ENCODE peak calls at places on chromosomes 6 and 20, in eight cellular contexts. B is IMR-90, U is PC-9, D is ovary, Z is neural progenitor cell, H is ascending aorta, I is cardiac muscle cell, N is brain microvascular endothelial cell. O is an unnamed sample.

GRCh38 chr20:29874476-29875202 is 1382.8 kb upstream of the DEFB115 start:
- DNase-seq in B (no peak), U (no peak), D (no peak), Z (no peak), H (no peak), I (no peak), N (no peak), O (no peak)

GRCh38 chr6:165659945-165660862 is 2.8 kb downstream of the PDE10A start:
- DNase-seq in B (peak; percentile 32), U (no peak), D (peak; percentile 36), Z (peak; percentile 71), H (no peak), I (peak; percentile 35), N (no peak), O (no peak)

GRCh38 chr6:137848672-137849071 is 18.4 kb upstream of the TNFAIP3 start:
- DNase-seq in B (peak; percentile 92), U (no peak), D (no peak), Z (no peak), H (no peak), I (no peak), N (no peak), O (peak; percentile 72)

GRCh38 chr20:18263723-18264122 is 24.6 kb upstream of the ZNF133 start:
- DNase-seq in B (no peak), U (peak; percentile 80), D (no peak), Z (no peak), H (no peak), I (no peak), N (no peak), O (no peak)

GRCh38 chr6:73704260-73704659 is 8.3 kb downstream of the CD109 start:
- DNase-seq in B (peak; percentile 99), U (peak; percentile 78), D (no peak), Z (no peak), H (no peak), I (no peak), N (peak; percentile 95), O (peak; percentile 97)

GRCh38 chr20:47455133-47456040 is 46.3 kb upstream of the NCOA3 start:
- DNase-seq in B (no peak), U (no peak), D (no peak), Z (no peak), H (no peak), I (no peak), N (no peak), O (no peak)

GRCh38 chr6:69868961-69869360 is 2.6 kb downstream of the COL19A1 start:
- DNase-seq in B (no peak), U (no peak), D (no peak), Z (peak; percentile 6), H (no peak), I (no peak), N (no peak), O (no peak)

GRCh38 chr6:48280035-48280434 is 169.0 kb upstream of the PTCHD4 start:
- DNase-seq in B (no peak), U (no peak), D (no peak), Z (no peak), H (no peak), I (no peak), N (no peak), O (no peak)

GRCh38 chr20:44810391-44811149 is at the start of gene RIMS4:
- DNase-seq in B (no peak), U (no peak), D (peak; percentile 25), Z (peak; percentile 88), H (peak; percentile 42), I (peak; percentile 79), N (no peak), O (no peak)
- TF ChIP-seq CTCF in B (no peak), U (no peak), D (no peak), Z (no peak), H (no peak), I (no peak), N (no peak), O (no peak)

DNA sequence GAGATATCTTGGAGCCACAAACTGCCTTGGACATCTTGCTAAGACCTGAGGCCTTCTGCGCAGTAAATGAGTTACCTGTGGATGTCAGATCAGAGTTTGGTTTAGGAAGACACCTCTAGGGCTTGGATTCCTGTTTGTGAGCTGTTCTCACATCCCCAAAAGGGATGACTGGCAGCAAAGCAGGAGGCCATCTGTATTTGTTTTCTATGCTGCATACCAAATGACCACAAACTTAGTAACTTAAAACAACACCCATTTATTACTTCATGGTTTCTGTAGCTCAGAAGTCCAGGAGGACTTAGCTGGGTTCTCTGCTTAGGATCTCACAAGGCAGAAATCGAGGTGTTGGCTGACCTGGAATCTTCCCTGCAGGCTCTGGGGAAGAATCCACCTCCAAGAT is 116.7 kb downstream of the UNC5CL start:
- DNase-seq in B (peak; percentile 46), U (no peak), D (no peak), Z (no peak), H (no peak), I (no peak), N (no peak), O (peak; percentile 41)
- H3K27me3 ChIP-seq in B (peaks cover 46% of the 10 kb centered on the region), U (peaks cover 11% of the 10 kb centered on the region), D (no peaks in the 10 kb centered on the region), Z (no peaks in the 10 kb centered on the region), H (no peaks in the 10 kb centered on the region), I (no peaks in the 10 kb centered on the region), N (peaks cover 2% of the 10 kb centered on the region), O (no peaks in the 10 kb centered on the region)

DNA sequence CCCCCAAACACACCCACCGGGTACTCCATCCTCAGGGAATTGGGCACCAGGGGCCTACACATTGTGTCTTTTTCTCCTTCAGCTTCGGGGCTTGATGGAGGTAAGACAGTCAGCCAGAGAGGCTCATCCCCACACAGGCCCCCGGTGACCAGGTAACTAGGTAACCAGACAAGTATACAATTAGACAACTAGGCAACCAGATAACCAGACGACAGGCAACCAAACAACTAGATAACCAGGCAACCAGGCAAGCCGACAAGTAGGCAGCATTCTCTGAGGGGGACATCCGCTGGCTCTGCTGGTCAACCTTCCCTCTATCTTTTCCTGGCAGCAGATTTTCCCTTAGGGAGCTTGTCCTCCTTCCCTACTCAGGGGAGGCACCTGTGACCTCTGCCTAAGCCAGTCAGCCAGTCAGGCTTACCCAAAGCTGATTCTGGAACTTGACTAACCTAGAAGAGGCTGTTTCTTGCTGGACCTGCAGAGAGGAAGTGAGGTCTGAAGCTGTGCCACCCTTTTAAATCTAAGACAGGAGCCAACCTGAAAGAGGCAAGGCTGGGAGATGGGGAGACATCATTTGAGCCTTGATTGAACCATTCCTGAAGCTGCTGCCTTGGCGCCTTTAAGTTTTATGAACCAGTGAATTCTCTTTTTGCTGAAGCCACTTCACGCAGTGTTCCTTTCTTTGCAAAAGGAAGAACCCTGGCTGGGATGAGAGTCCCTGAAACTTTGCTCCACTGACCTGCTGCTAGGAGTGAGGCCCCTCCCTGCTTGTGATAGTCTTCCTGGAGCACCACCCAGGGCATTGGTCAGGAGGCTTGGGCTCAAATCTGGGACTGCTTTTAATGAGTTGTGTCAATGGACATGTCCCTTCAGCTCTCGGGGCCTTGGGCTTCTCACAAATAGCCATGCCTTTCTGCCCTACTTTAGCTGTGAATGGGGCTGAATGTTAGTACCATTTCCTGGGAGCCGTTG is 96.4 kb upstream of the RNF24 start:
- DNase-seq in B (no peak), U (no peak), D (no peak), Z (no peak), H (peak; percentile 48), I (no peak), N (no peak), O (no peak)
- H3K4me3 ChIP-seq in B (no peak overlapping the region), U (no peak overlapping the region), D (no peak overlapping the region), Z (no peak overlapping the region), H (no peak overlapping the region), I (no peak overlapping the region), N (no peak overlapping the region), O (no peak overlapping the region)

GRCh38 chr6:52361347-52361944 is 505 bp upstream of the PAQR8 start:
- DNase-seq in B (peak; percentile 4), U (no peak), D (peak; percentile 45), Z (no peak), H (peak; percentile 68), I (no peak), N (no peak), O (no peak)

GRCh38 chr6:52359403-52359802 is 2.5 kb upstream of the PAQR8 start:
- DNase-seq in B (peak; percentile 50), U (no peak), D (no peak), Z (no peak), H (no peak), I (no peak), N (no peak), O (no peak)

GRCh38 chr6:52360601-52361346 is 1.2 kb upstream of the PAQR8 start:
- DNase-seq in B (no peak), U (no peak), D (no peak), Z (no peak), H (no peak), I (peak; percentile 14), N (no peak), O (no peak)

GRCh38 chr6:52361945-52362442 is at the start of gene PAQR8:
- DNase-seq in B (peak; percentile 51), U (peak; percentile 72), D (peak; percentile 87), Z (peak; percentile 81), H (peak; percentile 83), I (peak; percentile 81), N (peak; percentile 21), O (no peak)

GRCh38 chr6:52360028-52360427 is 1.9 kb upstream of the PAQR8 start:
- DNase-seq in B (no peak), U (no peak), D (no peak), Z (peak; percentile 14), H (no peak), I (peak; percentile 62), N (no peak), O (no peak)
- TF ChIP-seq CTCF in B (no peak), U (no peak), D (no peak), Z (no peak), H (no peak), I (no peak), N (no peak), O (no peak)

GRCh38 chr6:109978174-109979032 is at the start of gene GPR6:
- DNase-seq in B (peak; percentile 34), U (peak; percentile 48), D (peak; percentile 64), Z (peak; percentile 96), H (no peak), I (peak; percentile 95), N (peak; percentile 36), O (no peak)
- H3K27me3 ChIP-seq in B (peaks cover 4% of the 10 kb centered on the region), U (peaks cover 33% of the 10 kb centered on the region), D (no peaks in the 10 kb centered on the region), Z (peaks cover 95% of the 10 kb centered on the region), H (peaks cover 8% of the 10 kb centered on the region), I (peaks cover 91% of the 10 kb centered on the region), N (peaks cover 25% of the 10 kb centered on the region), O (peaks cover 9% of the 10 kb centered on the region)

GRCh38 chr6:79570129-79570801 is 33.0 kb upstream of the LCA5 start:
- DNase-seq in B (peak; percentile 72), U (peak; percentile 86), D (no peak), Z (no peak), H (no peak), I (peak; percentile 4), N (peak; percentile 72), O (no peak)
- H3K4me3 ChIP-seq in B (no peak overlapping the region), U (peak overlapping the region; percentile 46), D (no peak overlapping the region), Z (no peak overlapping the region), H (no peak overlapping the region), I (no peak overlapping the region), N (no peak overlapping the region), O (no peak overlapping the region)

O was measured in BJ.